ENCODE peak calls at places on chromosomes 13 and 19, in seven cellular contexts. One of them, this sample, is unnamed.

GRCh38 chr19:3313199-3313575 is 53.2 kb upstream of the NFIC start:
- DNase-seq in H1: no peak
- DNase-seq in HepG2: no peak
- DNase-seq in HCT116: no peak
- DNase-seq in GM12878: no peak
- DNase-seq in K562: peak
- DNase-seq in SK-N-SH: peak
- DNase-seq in this sample: no peak

GRCh38 chr13:49060698-49061387 is 85.1 kb downstream of the FNDC3A start:
- DNase-seq in H1: no peak
- DNase-seq in HepG2: no peak
- DNase-seq in HCT116: no peak
- DNase-seq in GM12878: no peak
- DNase-seq in K562: no peak
- DNase-seq in SK-N-SH: no peak
- DNase-seq in this sample: no peak

GRCh38 chr13:85441364-85441763 is 357.9 kb downstream of the SLITRK6 start:
- DNase-seq in H1: no peak
- DNase-seq in HepG2: no peak
- DNase-seq in HCT116: no peak
- DNase-seq in GM12878: no peak
- DNase-seq in K562: no peak
- DNase-seq in SK-N-SH: no peak
- DNase-seq in this sample: no peak

GRCh38 chr19:6694147-6694815 is 24.3 kb upstream of the TNFSF14 start:
- DNase-seq in H1: no peak
- DNase-seq in HepG2: peak
- DNase-seq in HCT116: peak
- DNase-seq in GM12878: no peak
- DNase-seq in K562: peak
- DNase-seq in SK-N-SH: no peak
- DNase-seq in this sample: peak

GRCh38 chr13:92513672-92514071 is 712.9 kb upstream of the GPC6 start:
- DNase-seq in H1: no peak
- DNase-seq in HepG2: no peak
- DNase-seq in HCT116: no peak
- DNase-seq in GM12878: no peak
- DNase-seq in K562: no peak
- DNase-seq in SK-N-SH: no peak
- DNase-seq in this sample: no peak

GRCh38 chr13:49395416-49396277 is 48.2 kb downstream of the CAB39L start:
- DNase-seq in H1: no peak
- DNase-seq in HepG2: no peak
- DNase-seq in HCT116: no peak
- DNase-seq in GM12878: no peak
- DNase-seq in K562: no peak
- DNase-seq in SK-N-SH: no peak
- DNase-seq in this sample: no peak

GRCh38 chr13:92896842-92897241 is 329.8 kb upstream of the GPC6 start:
- DNase-seq in H1: no peak
- DNase-seq in HepG2: peak
- DNase-seq in HCT116: no peak
- DNase-seq in GM12878: no peak
- DNase-seq in K562: no peak
- DNase-seq in SK-N-SH: peak
- DNase-seq in this sample: peak

GRCh38 chr13:33319859-33320258 is 34.3 kb upstream of the STARD13 start:
- DNase-seq in H1: no peak
- DNase-seq in HepG2: no peak
- DNase-seq in HCT116: no peak
- DNase-seq in GM12878: no peak
- DNase-seq in K562: no peak
- DNase-seq in SK-N-SH: no peak
- DNase-seq in this sample: peak

GRCh38 chr19:33558846-33559245 is 37.3 kb upstream of the PEPD start:
- DNase-seq in H1: no peak
- DNase-seq in HepG2: no peak
- DNase-seq in HCT116: no peak
- DNase-seq in GM12878: no peak
- DNase-seq in K562: no peak
- DNase-seq in SK-N-SH: no peak
- DNase-seq in this sample: no peak

GRCh38 chr19:5804516-5805464 is at the start of gene NRTN:
- DNase-seq in H1: no peak
- DNase-seq in HepG2: no peak
- DNase-seq in HCT116: no peak
- DNase-seq in GM12878: no peak
- DNase-seq in K562: peak
- DNase-seq in SK-N-SH: peak
- DNase-seq in this sample: peak

GRCh38 chr19:11236324-11237301 is 2.8 kb upstream of the ANGPTL8 start:
- DNase-seq in H1: no peak
- DNase-seq in HepG2: peak
- DNase-seq in HCT116: no peak
- DNase-seq in GM12878: no peak
- DNase-seq in K562: no peak
- DNase-seq in SK-N-SH: no peak
- DNase-seq in this sample: no peak

GRCh38 chr13:93559718-93560117 is 333.1 kb downstream of the GPC6 start:
- DNase-seq in H1: no peak
- DNase-seq in HepG2: no peak
- DNase-seq in HCT116: no peak
- DNase-seq in GM12878: no peak
- DNase-seq in K562: no peak
- DNase-seq in SK-N-SH: no peak
- DNase-seq in this sample: no peak

DNA sequence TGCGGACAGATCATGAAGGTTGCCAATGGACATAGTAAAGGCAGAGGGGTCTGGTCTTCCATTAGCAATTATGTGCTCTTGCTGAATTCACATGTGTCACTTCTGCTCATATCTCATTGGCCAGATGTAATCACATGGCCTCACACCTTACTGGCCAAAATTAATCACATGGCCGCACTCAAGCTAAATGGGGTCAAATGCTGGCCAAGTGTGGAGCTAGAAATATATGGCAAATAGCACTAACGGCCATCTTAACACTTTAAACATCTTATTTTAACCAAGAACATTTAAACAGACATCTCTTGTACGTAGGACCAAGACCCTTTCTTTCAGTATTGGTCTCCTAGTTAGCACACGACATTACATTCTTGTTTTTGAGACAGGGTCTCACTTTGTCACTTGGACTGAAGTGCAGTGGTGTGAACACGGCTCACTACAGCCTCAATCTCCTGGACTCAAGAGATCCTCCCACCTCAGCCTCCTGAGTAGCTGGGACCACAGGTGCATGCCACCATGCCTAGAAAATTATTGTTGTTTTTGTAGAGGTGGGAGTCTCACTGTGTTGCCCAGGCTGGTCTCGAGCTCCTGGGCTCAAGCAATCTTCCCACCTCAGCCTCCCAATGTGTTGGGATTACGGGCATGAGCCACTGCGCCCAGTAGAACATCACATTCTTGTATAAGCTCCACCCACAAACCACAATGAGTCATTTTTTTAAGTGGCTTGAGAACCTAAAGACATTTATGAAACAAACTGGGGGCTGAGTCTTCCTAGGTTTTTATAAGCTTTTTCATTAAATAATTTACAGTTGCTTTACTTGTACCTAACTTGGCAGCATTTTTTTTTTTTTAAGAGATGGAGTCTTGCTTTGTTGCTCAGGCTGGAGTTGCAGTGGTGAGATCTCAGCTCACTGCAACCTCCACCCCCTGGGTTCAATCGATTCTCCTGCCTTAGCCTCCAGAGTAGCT is 2.9 kb upstream of the PTOV1 start:
- DNase-seq in H1: no peak
- DNase-seq in HepG2: no peak
- DNase-seq in HCT116: peak
- DNase-seq in GM12878: no peak
- DNase-seq in K562: peak
- DNase-seq in SK-N-SH: no peak
- DNase-seq in this sample: no peak
- TF ChIP-seq JUND in H1: no peak
- TF ChIP-seq JUND in HepG2: no peak
- TF ChIP-seq JUND in HCT116: peak
- TF ChIP-seq JUND in GM12878: no peak
- TF ChIP-seq JUND in K562: peak
- TF ChIP-seq JUND in SK-N-SH: peak
- TF ChIP-seq JUND in this sample: no peak

GRCh38 chr19:1066748-1067340 is at the start of gene ARHGAP45:
- DNase-seq in H1: no peak
- DNase-seq in HepG2: no peak
- DNase-seq in HCT116: no peak
- DNase-seq in GM12878: no peak
- DNase-seq in K562: peak
- DNase-seq in SK-N-SH: peak
- DNase-seq in this sample: no peak
- TF ChIP-seq JUND in H1: no peak
- TF ChIP-seq JUND in HepG2: no peak
- TF ChIP-seq JUND in HCT116: no peak
- TF ChIP-seq JUND in GM12878: no peak
- TF ChIP-seq JUND in K562: no peak
- TF ChIP-seq JUND in SK-N-SH: no peak
- TF ChIP-seq JUND in this sample: no peak

GRCh38 chr13:98643479-98643878 is 66.6 kb upstream of the STK24 start:
- DNase-seq in H1: no peak
- DNase-seq in HepG2: no peak
- DNase-seq in HCT116: no peak
- DNase-seq in GM12878: no peak
- DNase-seq in K562: no peak
- DNase-seq in SK-N-SH: no peak
- DNase-seq in this sample: no peak

DNA sequence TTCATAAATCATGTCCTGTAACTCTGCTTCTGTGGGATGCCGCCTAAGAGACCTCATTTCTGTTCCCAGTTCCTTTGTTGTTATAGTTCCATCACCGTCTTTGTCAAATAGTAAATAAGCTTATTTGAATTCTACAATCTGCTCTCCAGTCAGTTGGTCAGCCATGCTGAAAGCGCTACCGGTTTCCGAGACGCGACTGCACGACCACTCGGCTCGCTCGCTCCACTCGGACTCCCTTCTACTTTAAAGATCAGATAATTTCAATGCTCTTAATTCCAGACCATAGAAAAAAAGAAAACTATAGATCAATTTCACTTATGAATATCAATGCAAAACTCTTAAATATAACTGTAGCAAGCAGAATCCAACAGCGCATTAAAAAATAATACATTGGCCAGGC is 64.2 kb upstream of the STK24 start:
- DNase-seq in H1: no peak
- DNase-seq in HepG2: no peak
- DNase-seq in HCT116: no peak
- DNase-seq in GM12878: no peak
- DNase-seq in K562: no peak
- DNase-seq in SK-N-SH: no peak
- DNase-seq in this sample: no peak
- TF ChIP-seq JUND in H1: no peak
- TF ChIP-seq JUND in HepG2: no peak
- TF ChIP-seq JUND in HCT116: no peak
- TF ChIP-seq JUND in GM12878: no peak
- TF ChIP-seq JUND in K562: no peak
- TF ChIP-seq JUND in SK-N-SH: no peak
- TF ChIP-seq JUND in this sample: no peak

GRCh38 chr13:114124921-114125320 is 7.5 kb downstream of the RASA3 start:
- DNase-seq in H1: no peak
- DNase-seq in HepG2: no peak
- DNase-seq in HCT116: no peak
- DNase-seq in GM12878: no peak
- DNase-seq in K562: no peak
- DNase-seq in SK-N-SH: no peak
- DNase-seq in this sample: no peak
- TF ChIP-seq JUND in H1: no peak
- TF ChIP-seq JUND in HepG2: no peak
- TF ChIP-seq JUND in HCT116: no peak
- TF ChIP-seq JUND in GM12878: no peak
- TF ChIP-seq JUND in K562: no peak
- TF ChIP-seq JUND in SK-N-SH: peak
- TF ChIP-seq JUND in this sample: no peak

GRCh38 chr13:34931572-34931971 is 10.5 kb upstream of the NBEA start:
- DNase-seq in H1: no peak
- DNase-seq in HepG2: peak
- DNase-seq in HCT116: peak
- DNase-seq in GM12878: no peak
- DNase-seq in K562: no peak
- DNase-seq in SK-N-SH: no peak
- DNase-seq in this sample: no peak

GRCh38 chr13:34935841-34936240 is 6.2 kb upstream of the NBEA start:
- DNase-seq in H1: no peak
- DNase-seq in HepG2: no peak
- DNase-seq in HCT116: no peak
- DNase-seq in GM12878: no peak
- DNase-seq in K562: no peak
- DNase-seq in SK-N-SH: no peak
- DNase-seq in this sample: no peak

GRCh38 chr13:34933786-34934185 is 8.3 kb upstream of the NBEA start:
- DNase-seq in H1: no peak
- DNase-seq in HepG2: no peak
- DNase-seq in HCT116: no peak
- DNase-seq in GM12878: no peak
- DNase-seq in K562: no peak
- DNase-seq in SK-N-SH: no peak
- DNase-seq in this sample: no peak

GRCh38 chr13:34933349-34933748 is 8.7 kb upstream of the NBEA start:
- DNase-seq in H1: no peak
- DNase-seq in HepG2: no peak
- DNase-seq in HCT116: no peak
- DNase-seq in GM12878: no peak
- DNase-seq in K562: no peak
- DNase-seq in SK-N-SH: no peak
- DNase-seq in this sample: peak
- TF ChIP-seq JUND in H1: no peak
- TF ChIP-seq JUND in HepG2: no peak
- TF ChIP-seq JUND in HCT116: no peak
- TF ChIP-seq JUND in GM12878: no peak
- TF ChIP-seq JUND in K562: no peak
- TF ChIP-seq JUND in SK-N-SH: no peak
- TF ChIP-seq JUND in this sample: no peak